ENCODE peak calls at places on chromosome 10, in five cellular contexts. Z is effector memory CD8-positive, alpha-beta T cell; H is activated naive CD8-positive, alpha-beta T cell treated with anti-CD3 and anti-CD28 coated beads, Interleukin-2, amount 50 U/mL, for 24 hours; M is left colon; B is PC-3. K is an unnamed sample.

GRCh38 chr10:69846252-69847000 is 44.7 kb downstream of the COL13A1 start:
- ATAC-seq in Z (no peak), H (no peak), M (peak), B (peak), K (no peak)

GRCh38 chr10:100637785-100638184 is 102.0 kb downstream of the HIF1AN start:
- ATAC-seq in Z (no peak), H (no peak), M (peak), B (no peak), K (no peak)

GRCh38 chr10:42769173-42769572 is 13.4 kb upstream of the BMS1 start:
- ATAC-seq in Z (no peak), H (no peak), M (no peak), B (no peak), K (no peak)

GRCh38 chr10:106520698-106521097 is 643.8 kb downstream of the SORCS1 start:
- ATAC-seq in Z (no peak), H (no peak), M (no peak), B (no peak), K (no peak)

GRCh38 chr10:98383869-98384268 is 31.1 kb downstream of the PYROXD2 start:
- ATAC-seq in Z (no peak), H (no peak), M (no peak), B (no peak), K (no peak)

GRCh38 chr10:14801693-14802092 is 27.0 kb upstream of the FAM107B start:
- ATAC-seq in Z (no peak), H (no peak), M (no peak), B (peak), K (peak)

GRCh38 chr10:122974034-122974433 is 6.2 kb upstream of the PSTK start:
- ATAC-seq in Z (no peak), H (no peak), M (no peak), B (no peak), K (no peak)

GRCh38 chr10:113933894-113934532 is 79.6 kb downstream of the NHLRC2 start:
- ATAC-seq in Z (no peak), H (no peak), M (peak), B (no peak), K (no peak)

GRCh38 chr10:114306116-114306973 is 67.3 kb downstream of the VWA2 start:
- ATAC-seq in Z (no peak), H (no peak), M (no peak), B (peak), K (peak)

GRCh38 chr10:125283191-125283590 is 122.8 kb upstream of the CTBP2 start:
- ATAC-seq in Z (no peak), H (no peak), M (peak), B (no peak), K (no peak)

GRCh38 chr10:50600831-50601466 is 22.8 kb downstream of the SGMS1 start:
- ATAC-seq in Z (no peak), H (peak), M (no peak), B (peak), K (no peak)

GRCh38 chr10:15144788-15145187 is 23.7 kb downstream of the NMT2 start:
- ATAC-seq in Z (no peak), H (no peak), M (no peak), B (peak), K (no peak)

GRCh38 chr10:33229944-33230267 is 104.6 kb downstream of the NRP1 start:
- ATAC-seq in Z (no peak), H (no peak), M (no peak), B (peak), K (no peak)

GRCh38 chr10:127485153-127485857 is 63.8 kb upstream of the NPS start:
- ATAC-seq in Z (no peak), H (no peak), M (no peak), B (peak), K (peak)

GRCh38 chr10:7700577-7701125 is 2.5 kb upstream of the ITIH2 start:
- ATAC-seq in Z (no peak), H (no peak), M (no peak), B (no peak), K (no peak)

GRCh38 chr10:100993986-100994708 is 5.5 kb upstream of the LZTS2 start:
- ATAC-seq in Z (no peak), H (no peak), M (no peak), B (peak), K (no peak)

GRCh38 chr10:91520657-91521056 is 110.5 kb downstream of the HECTD2 start:
- ATAC-seq in Z (no peak), H (no peak), M (peak), B (no peak), K (peak)

GRCh38 chr10:74949843-74950765 is 123.7 kb downstream of the KAT6B start:
- ATAC-seq in Z (no peak), H (no peak), M (no peak), B (no peak), K (no peak)

GRCh38 chr10:29646238-29646902 is 11.6 kb upstream of the SVIL start:
- ATAC-seq in Z (peak), H (peak), M (peak), B (peak), K (peak)

GRCh38 chr10:35434533-35434932 is 98.2 kb downstream of the CCNY start:
- ATAC-seq in Z (no peak), H (peak), M (no peak), B (no peak), K (no peak)

GRCh38 chr10:52318822-52319464 is 4.9 kb downstream of the DKK1 start:
- ATAC-seq in Z (no peak), H (no peak), M (peak), B (peak), K (peak)

GRCh38 chr10:133003195-133003594 is 60.8 kb upstream of the CFAP46 start:
- ATAC-seq in Z (no peak), H (no peak), M (no peak), B (no peak), K (no peak)

GRCh38 chr10:15348579-15348978 is 22.5 kb downstream of the FAM171A1 start:
- ATAC-seq in Z (no peak), H (no peak), M (peak), B (peak), K (no peak)

GRCh38 chr10:28254290-28254985 is 48.4 kb downstream of the MPP7 start:
- ATAC-seq in Z (no peak), H (no peak), M (no peak), B (peak), K (peak)

GRCh38 chr10:101670635-101671034 is 24.3 kb downstream of the FBXW4 start:
- ATAC-seq in Z (no peak), H (no peak), M (no peak), B (no peak), K (no peak)

GRCh38 chr10:124534231-124534798 is 72.7 kb downstream of the LHPP start:
- ATAC-seq in Z (no peak), H (no peak), M (no peak), B (no peak), K (peak)

GRCh38 chr10:44990302-44990655 is 10.4 kb upstream of the ZNF22 start:
- ATAC-seq in Z (no peak), H (no peak), M (no peak), B (no peak), K (no peak)

GRCh38 chr10:31961264-31961663 is 32.6 kb upstream of the ARHGAP12 start:
- ATAC-seq in Z (no peak), H (no peak), M (peak), B (peak), K (no peak)

GRCh38 chr10:49186613-49187012 is 1.6 kb downstream of the TMEM273 start:
- ATAC-seq in Z (no peak), H (no peak), M (no peak), B (no peak), K (no peak)

GRCh38 chr10:60388116-60388515 is 1.6 kb downstream of the ANK3 start:
- ATAC-seq in Z (no peak), H (no peak), M (no peak), B (no peak), K (no peak)

GRCh38 chr10:20418286-20418685 is 478.8 kb downstream of the NEBL start:
- ATAC-seq in Z (no peak), H (no peak), M (no peak), B (no peak), K (no peak)

GRCh38 chr10:49109669-49110335 is 5.5 kb downstream of the VSTM4 start:
- ATAC-seq in Z (no peak), H (no peak), M (no peak), B (no peak), K (peak)

GRCh38 chr10:122282253-122282671 is 11.2 kb downstream of the BTBD16 start:
- ATAC-seq in Z (no peak), H (no peak), M (no peak), B (peak), K (no peak)

GRCh38 chr10:93917814-93918213 is 24.0 kb downstream of the SLC35G1 start:
- ATAC-seq in Z (no peak), H (no peak), M (no peak), B (no peak), K (no peak)

GRCh38 chr10:91983403-91983802 is 59.8 kb downstream of the BTAF1 start:
- ATAC-seq in Z (no peak), H (no peak), M (no peak), B (no peak), K (no peak)

GRCh38 chr10:7345717-7346116 is 65.1 kb downstream of the SFMBT2 start:
- ATAC-seq in Z (no peak), H (no peak), M (no peak), B (no peak), K (no peak)

GRCh38 chr10:74901240-74901827 is 74.9 kb downstream of the KAT6B start:
- ATAC-seq in Z (no peak), H (peak), M (no peak), B (no peak), K (no peak)

K was measured in esophagus mucosa.